ENCODE peak calls at places on chromosomes 13 and 19, in eight cellular contexts. O is breast epithelium, K is IMR-90, L is adrenal gland, F is uterus, E is lower leg skin, W is esophagus squamous epithelium, I is A549. H is an unnamed sample.

GRCh38 chr19:40718774-40719391 is 2.0 kb downstream of the ITPKC start:
- DNase-seq in F (peak; percentile 52), K (peak; percentile 40), O (peak; percentile 91), I (peak; percentile 68), L (peak; percentile 76), E (peak; percentile 78), W (no peak), H (peak; percentile 32)

GRCh38 chr19:24074720-24075119 is 12.3 kb upstream of the ZNF254 start:
- DNase-seq in K (peak; percentile 74), I (no peak), L (no peak), E (no peak), W (no peak), O (no peak), F (no peak), H (no peak)

GRCh38 chr19:41133260-41133659 is 19.0 kb downstream of the CYP2F1 start:
- DNase-seq in F (no peak), W (no peak), I (no peak), O (no peak), K (no peak), E (no peak), L (no peak), H (no peak)

GRCh38 chr19:51418707-51419106 is 1.3 kb upstream of the SIGLEC10 start:
- DNase-seq in F (no peak), L (no peak), E (no peak), I (no peak), K (no peak), O (no peak), W (no peak), H (no peak)

GRCh38 chr13:36275190-36276002 is 22.2 kb downstream of the CCDC169 start:
- DNase-seq in E (no peak), L (peak; percentile 62), F (no peak), O (no peak), W (no peak), K (peak; percentile 72), I (peak; percentile 46), H (peak; percentile 60)

GRCh38 chr19:33740811-33741396 is 55.8 kb upstream of the KCTD15 start:
- DNase-seq in I (peak; percentile 45), K (peak; percentile 38), L (peak; percentile 26), E (no peak), F (no peak), O (no peak), W (no peak), H (peak; percentile 55)

GRCh38 chr13:50127017-50127725 is 111.9 kb downstream of the KCNRG start:
- DNase-seq in E (peak; percentile 45), W (no peak), K (peak; percentile 50), F (peak; percentile 49), O (no peak), I (no peak), L (peak; percentile 47), H (peak; percentile 85)

GRCh38 chr19:49414256-49414655 is 9.0 kb downstream of the PTH2 start:
- DNase-seq in F (no peak), K (no peak), E (no peak), W (no peak), I (no peak), O (no peak), L (no peak), H (no peak)

GRCh38 chr19:50356691-50357177 is 8.7 kb downstream of the NAPSA start:
- DNase-seq in O (no peak), E (no peak), K (no peak), W (no peak), L (no peak), I (no peak), F (no peak), H (no peak)

GRCh38 chr13:50125306-50125555 is 110.0 kb downstream of the KCNRG start:
- DNase-seq in F (no peak), I (no peak), W (no peak), O (no peak), E (no peak), L (no peak), K (no peak), H (no peak)

GRCh38 chr19:58518261-58519086 is 1.1 kb downstream of the ZBTB45 start:
- DNase-seq in I (no peak), L (peak; percentile 12), O (no peak), F (no peak), E (peak; percentile 15), K (no peak), W (no peak), H (peak; percentile 65)
- TF ChIP-seq POLR2A in I (no peak), L (no peak), O (no peak), F (no peak), E (no peak), K (no peak), W (no peak), H (peak; percentile 15)

DNA sequence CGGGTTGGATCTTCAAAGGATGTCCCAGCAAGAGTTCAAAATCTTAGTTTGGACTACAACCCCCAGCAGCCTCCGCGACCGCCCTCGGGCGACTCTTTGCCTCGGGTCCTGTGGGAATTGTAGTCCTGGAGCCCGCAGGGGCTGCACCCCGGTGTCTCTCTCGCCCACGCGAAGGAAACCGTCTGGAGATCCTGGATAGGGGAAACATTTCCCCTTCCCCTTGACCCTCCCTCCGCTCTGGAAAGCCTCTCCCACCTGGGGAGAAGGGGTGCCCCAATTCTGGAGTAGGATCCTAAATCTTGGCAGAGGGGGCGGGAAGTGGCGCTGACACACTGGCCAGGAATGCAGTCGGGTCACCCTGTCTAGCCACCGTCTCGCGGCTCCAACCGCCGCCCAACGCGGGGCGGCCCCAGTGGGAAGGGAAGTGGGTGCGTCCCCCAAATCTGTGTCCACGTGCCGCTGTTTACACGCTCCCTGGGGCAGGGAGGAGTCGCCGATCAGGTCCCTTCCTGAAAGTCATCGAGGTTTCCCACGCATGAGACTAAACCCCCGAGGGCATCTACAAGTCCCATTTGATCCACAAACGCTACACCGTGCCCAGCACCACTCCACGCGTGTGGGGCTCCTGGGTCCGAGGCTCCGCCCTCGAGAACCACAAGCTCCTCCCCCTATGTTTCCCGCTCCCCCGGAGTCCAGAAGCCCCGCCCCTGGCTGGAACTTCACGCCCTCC is 731 bp upstream of the PPP1R13L start:
- DNase-seq in K (peak; percentile 80), W (no peak), E (peak; percentile 92), L (peak; percentile 92), I (peak; percentile 94), F (peak; percentile 88), O (peak; percentile 95), H (peak; percentile 88)
- TF ChIP-seq POLR2A in K (peak; percentile 25), W (no peak), E (no peak), L (peak; percentile 41), I (peak; percentile 12), F (peak; percentile 42), O (no peak), H (peak; percentile 16)

GRCh38 chr13:80341098-80341701 is at the start of gene SPRY2:
- DNase-seq in E (peak; percentile 94), W (peak; percentile 41), L (peak; percentile 95), O (peak; percentile 91), F (peak; percentile 89), I (peak; percentile 92), K (peak; percentile 96), H (peak; percentile 79)
- TF ChIP-seq POLR2A in E (no peak), W (peak; percentile 90), L (peak; percentile 97), O (peak; percentile 72), F (peak; percentile 90), I (peak; percentile 45), K (peak; percentile 94), H (peak; percentile 37)

GRCh38 chr13:51583469-51583874 is 790 bp upstream of the WDFY2 start:
- DNase-seq in K (no peak), I (no peak), F (no peak), O (no peak), E (no peak), L (no peak), W (no peak), H (no peak)

GRCh38 chr13:51585234-51585672 is 991 bp downstream of the WDFY2 start:
- DNase-seq in O (no peak), K (peak; percentile 24), E (no peak), L (peak; percentile 36), W (no peak), I (no peak), F (no peak), H (peak; percentile 69)

GRCh38 chr13:51585696-51586095 is 1.4 kb downstream of the WDFY2 start:
- DNase-seq in I (no peak), W (no peak), F (no peak), O (no peak), L (no peak), K (peak; percentile 62), E (no peak), H (peak; percentile 40)

GRCh38 chr13:51584731-51585191 is 499 bp downstream of the WDFY2 start:
- DNase-seq in O (peak; percentile 55), W (peak; percentile 69), K (peak; percentile 37), E (peak; percentile 68), I (peak; percentile 66), F (no peak), L (peak; percentile 63), H (peak; percentile 83)

DNA sequence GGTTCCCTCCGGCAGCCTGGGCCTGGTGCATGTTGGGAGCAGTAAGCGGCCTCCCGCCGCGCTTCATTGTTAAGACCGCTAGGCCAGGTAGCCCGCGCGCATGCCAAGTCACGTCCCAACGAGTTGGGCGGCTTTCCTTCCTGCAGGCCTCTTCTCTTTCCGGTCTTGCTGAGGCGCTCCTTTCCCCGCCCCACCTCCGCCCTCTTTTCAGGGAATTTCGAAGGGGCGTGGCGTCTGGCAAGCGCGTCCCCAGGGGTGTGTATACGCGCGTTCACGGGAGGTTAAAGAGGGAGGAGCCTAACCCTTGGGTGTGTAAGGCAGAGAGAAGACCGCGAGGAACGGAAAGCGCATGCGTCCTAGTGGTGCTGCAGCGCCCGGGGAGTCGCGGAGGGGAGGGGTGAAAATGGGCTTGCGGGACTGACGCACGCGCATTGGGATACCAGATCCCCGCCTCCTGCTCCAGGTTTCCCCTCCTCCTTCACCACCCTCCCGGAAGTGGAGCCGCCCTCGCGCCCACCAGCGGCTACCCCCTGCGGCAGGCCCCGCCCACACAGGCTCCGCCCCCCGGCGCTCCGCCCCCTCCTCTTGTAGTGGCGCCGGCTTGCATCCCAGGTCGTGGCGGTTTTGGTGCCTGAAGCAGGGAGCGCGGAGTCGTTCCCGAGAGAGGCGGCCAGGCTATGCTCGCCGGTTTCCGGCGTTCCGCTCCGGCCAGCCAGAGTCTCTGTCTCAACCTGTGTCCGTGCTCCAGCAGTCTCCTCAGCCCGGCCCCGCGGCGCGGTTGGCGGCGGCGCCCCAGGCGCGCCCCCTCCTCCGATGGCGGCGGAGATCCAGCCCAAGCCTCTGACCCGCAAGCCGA is at the start of gene WDFY2:
- DNase-seq in L (peak; percentile 100), W (peak; percentile 100), K (peak; percentile 100), I (peak; percentile 99), O (peak; percentile 100), E (peak; percentile 100), F (peak; percentile 100), H (peak; percentile 100)
- TF ChIP-seq POLR2A in L (peak; percentile 97), W (peak; percentile 91), K (peak; percentile 92), I (peak; percentile 81), O (peak; percentile 86), E (no peak), F (peak; percentile 92), H (peak; percentile 80)

GRCh38 chr19:18683109-18683954 is at the start of gene CRTC1:
- DNase-seq in I (peak; percentile 80), F (peak; percentile 93), O (peak; percentile 82), K (peak; percentile 79), W (peak; percentile 42), L (peak; percentile 90), E (peak; percentile 76), H (peak; percentile 91)
- TF ChIP-seq POLR2A in I (peak; percentile 57), F (peak; percentile 85), O (peak; percentile 15), K (peak; percentile 83), W (peak; percentile 22), L (peak; percentile 60), E (no peak), H (peak; percentile 51)

H was measured in erythroblast.